ENCODE peak calls at places on chromosomes 12 and 14, in eight cellular contexts. J is CD8-positive, alpha-beta memory T cell; Z is lung; B is aorta; F is psoas muscle; L is endodermal cell; V is tibial nerve; A is cardiac muscle cell. T is an unnamed sample.

GRCh38 chr14:29810657-29811056 is 117.0 kb downstream of the PRKD1 start:
- DNase-seq in Z (no peak), L (no peak), J (no peak), B (no peak), A (no peak), F (no peak), V (no peak), T (peak; percentile 14)

GRCh38 chr12:127588224-127588623 is 678.7 kb upstream of the TMEM132C start:
- DNase-seq in B (peak; percentile 69), Z (no peak), J (no peak), F (no peak), V (peak; percentile 17), L (no peak), A (no peak), T (no peak)

GRCh38 chr14:24426150-24426911 is 3.1 kb downstream of the CBLN3 start:
- DNase-seq in A (no peak), F (no peak), L (no peak), V (no peak), J (no peak), B (no peak), Z (no peak), T (no peak)

GRCh38 chr12:49054096-49054495 is 6.5 kb downstream of the KMT2D start:
- DNase-seq in L (no peak), V (no peak), Z (no peak), A (no peak), J (no peak), F (no peak), B (no peak), T (no peak)

GRCh38 chr12:559208-559905 is 99.6 kb downstream of the B4GALNT3 start:
- DNase-seq in J (no peak), B (no peak), Z (no peak), A (no peak), V (no peak), F (no peak), L (no peak), T (no peak)

GRCh38 chr12:84937383-84937782 is 24.8 kb upstream of the SLC6A15 start:
- DNase-seq in F (no peak), Z (no peak), V (no peak), J (no peak), A (no peak), B (no peak), L (no peak), T (no peak)

GRCh38 chr12:46370792-46371717 is 1.5 kb downstream of the SLC38A2 start:
- DNase-seq in F (peak; percentile 95), J (peak; percentile 95), A (peak; percentile 94), Z (peak; percentile 90), L (peak; percentile 97), V (peak; percentile 88), B (peak; percentile 94), T (peak; percentile 93)

GRCh38 chr12:65878540-65878939 is 54.3 kb downstream of the HMGA2 start:
- DNase-seq in L (peak; percentile 86), F (no peak), A (no peak), B (no peak), V (no peak), Z (no peak), J (no peak), T (no peak)

GRCh38 chr14:80215756-80216581 is 4.7 kb upstream of the DIO2 start:
- DNase-seq in J (no peak), B (no peak), Z (no peak), F (peak; percentile 54), V (peak; percentile 60), L (peak; percentile 53), A (no peak), T (peak; percentile 18)

GRCh38 chr14:64703393-64704144 is 655 bp upstream of the PLEKHG3 start:
- DNase-seq in Z (no peak), V (no peak), J (no peak), L (no peak), B (no peak), F (no peak), A (no peak), T (no peak)

GRCh38 chr12:58302487-58303011 is 361.2 kb downstream of the ATP23 start:
- DNase-seq in B (no peak), A (no peak), Z (no peak), J (no peak), V (no peak), L (no peak), F (no peak), T (peak; percentile 4)

GRCh38 chr14:55309761-55310365 is 38.6 kb downstream of the FBXO34 start:
- DNase-seq in A (no peak), F (no peak), B (no peak), L (no peak), J (no peak), Z (no peak), V (no peak), T (no peak)

GRCh38 chr14:35730871-35731270 is 78.2 kb downstream of the RALGAPA1 start:
- DNase-seq in B (no peak), V (no peak), F (no peak), J (no peak), Z (no peak), L (no peak), A (no peak), T (no peak)

DNA sequence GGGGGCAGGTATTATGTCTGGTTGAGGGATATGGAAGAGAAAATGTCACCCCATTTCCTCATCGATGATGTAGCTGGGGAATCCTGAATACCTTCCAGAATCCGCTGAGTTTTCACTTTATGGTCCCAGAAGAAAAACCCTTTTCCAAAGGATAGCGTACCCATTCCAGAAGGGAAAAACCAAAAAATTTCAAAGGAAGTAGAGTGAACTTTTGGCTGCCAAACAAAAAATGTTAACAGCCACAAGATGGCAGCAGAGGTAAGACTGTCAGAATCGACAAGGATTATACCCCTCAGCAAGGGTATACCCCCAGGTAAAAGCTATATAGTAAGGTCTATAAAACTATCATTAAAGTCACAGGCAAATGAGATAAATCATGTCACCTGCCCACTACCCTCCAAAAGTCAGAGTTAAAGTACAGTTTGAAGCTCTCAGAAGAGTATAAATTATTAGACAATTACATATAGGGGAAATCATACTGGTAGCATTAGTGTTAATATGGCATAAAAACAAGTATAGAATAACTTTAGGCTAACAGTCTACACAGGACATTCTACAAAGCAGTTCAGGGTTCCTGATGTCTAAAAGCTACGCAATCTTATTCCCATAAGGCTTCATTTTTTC is 18.0 kb downstream of the ACIN1 start:
- DNase-seq in Z (no peak), J (peak; percentile 50), A (peak; percentile 52), B (no peak), L (peak; percentile 74), V (peak; percentile 39), F (no peak), T (no peak)
- H3K36me3 ChIP-seq in Z (peaks cover 48% of the 10 kb centered on the region), J (peaks cover 70% of the 10 kb centered on the region), A (peaks cover 65% of the 10 kb centered on the region), B (peaks cover 19% of the 10 kb centered on the region), L (peaks cover 94% of the 10 kb centered on the region), V (no peaks in the 10 kb centered on the region), F (peaks cover 32% of the 10 kb centered on the region), T (peaks cover 84% of the 10 kb centered on the region)

GRCh38 chr14:50462111-50462510 is 65.4 kb upstream of the CDKL1 start:
- DNase-seq in A (no peak), B (no peak), J (no peak), L (no peak), V (no peak), Z (no peak), F (no peak), T (no peak)
- H3K36me3 ChIP-seq in A (peaks cover 15% of the 10 kb centered on the region), B (no peaks in the 10 kb centered on the region), J (peaks cover 8% of the 10 kb centered on the region), L (peaks cover 81% of the 10 kb centered on the region), V (no peaks in the 10 kb centered on the region), Z (peaks cover 7% of the 10 kb centered on the region), F (peaks cover 5% of the 10 kb centered on the region), T (no peaks in the 10 kb centered on the region)

DNA sequence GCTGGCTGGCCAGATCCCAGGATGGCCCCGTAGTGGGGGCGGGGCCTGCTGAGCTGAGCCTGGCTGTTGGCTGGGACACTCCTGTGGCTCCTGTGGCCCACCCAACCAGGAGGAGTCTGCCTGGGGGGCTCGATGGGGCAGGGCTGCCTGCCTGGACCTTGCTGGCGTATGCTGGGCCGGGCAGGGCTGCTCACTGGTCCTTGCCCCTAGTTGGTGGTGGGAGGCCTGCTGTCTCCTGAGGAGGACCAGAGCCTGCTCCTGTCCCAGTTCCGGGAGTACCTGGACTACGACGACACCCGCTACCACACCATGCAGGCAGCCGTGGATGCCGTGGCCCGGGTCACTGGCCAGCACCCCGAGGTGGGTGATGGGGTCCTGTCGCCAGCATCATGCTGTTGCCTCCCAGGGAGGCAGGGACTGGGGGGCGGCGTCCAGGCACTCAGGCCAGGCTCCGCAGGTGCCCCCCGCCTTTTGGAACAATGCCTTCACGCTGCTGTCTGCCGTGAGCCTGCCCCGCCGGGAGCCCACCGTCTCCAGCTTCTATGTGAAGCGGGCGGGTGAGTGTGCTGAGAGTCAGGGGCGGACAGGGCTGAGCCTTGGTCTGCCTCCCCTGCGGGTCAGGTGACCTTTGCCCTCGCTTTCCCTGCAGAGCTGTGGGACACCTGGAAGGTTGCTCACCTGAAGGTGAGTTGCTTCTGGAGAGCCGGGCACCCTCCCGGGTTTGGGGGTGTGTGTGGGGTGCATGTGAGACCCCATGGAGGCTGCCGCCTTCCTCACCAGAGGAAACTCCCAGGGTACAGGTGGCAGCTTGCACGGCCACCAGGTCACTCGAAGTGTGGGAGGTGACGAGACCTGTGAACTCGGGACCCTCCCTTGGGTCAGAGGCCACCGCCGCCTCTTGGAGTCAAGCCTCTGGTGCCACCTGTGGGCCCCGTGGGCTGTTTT is 3.4 kb downstream of the NOC4L start:
- DNase-seq in V (no peak), L (no peak), B (peak; percentile 51), F (peak; percentile 51), A (no peak), J (no peak), Z (no peak), T (no peak)
- H3K36me3 ChIP-seq in V (no peaks in the 10 kb centered on the region), L (peaks cover 12% of the 10 kb centered on the region), B (no peaks in the 10 kb centered on the region), F (no peaks in the 10 kb centered on the region), A (no peaks in the 10 kb centered on the region), J (no peaks in the 10 kb centered on the region), Z (peaks cover 37% of the 10 kb centered on the region), T (peaks cover 28% of the 10 kb centered on the region)

GRCh38 chr12:9073077-9073476 is 42.6 kb downstream of the A2M start:
- DNase-seq in A (no peak), Z (no peak), F (no peak), B (no peak), L (no peak), J (no peak), V (no peak), T (no peak)
- H3K36me3 ChIP-seq in A (no peaks in the 10 kb centered on the region), Z (peaks cover 23% of the 10 kb centered on the region), F (peaks cover 8% of the 10 kb centered on the region), B (peaks cover 13% of the 10 kb centered on the region), L (no peaks in the 10 kb centered on the region), J (no peaks in the 10 kb centered on the region), V (peaks cover 2% of the 10 kb centered on the region), T (peaks cover 82% of the 10 kb centered on the region)

GRCh38 chr12:2618291-2618995 is 176.3 kb upstream of the FKBP4 start:
- DNase-seq in A (no peak), F (no peak), L (no peak), B (peak; percentile 24), V (no peak), J (no peak), Z (no peak), T (no peak)
- H3K36me3 ChIP-seq in A (peaks cover 15% of the 10 kb centered on the region), F (no peaks in the 10 kb centered on the region), L (no peaks in the 10 kb centered on the region), B (no peaks in the 10 kb centered on the region), V (no peaks in the 10 kb centered on the region), J (no peaks in the 10 kb centered on the region), Z (no peaks in the 10 kb centered on the region), T (no peaks in the 10 kb centered on the region)

T was measured in heart right ventricle.